ENCODE peak calls at places on chromosomes 4 and X, in four cellular contexts. A, P, H and O are unnamed samples.

GRCh38 chr4:152668338-152668964 is 11.3 kb downstream of the TMEM154 start:
- DNase-seq in A (no peak), P (no peak), H (no peak), O (no peak)

GRCh38 chrX:129833153-129834004 is 10.3 kb downstream of the ZDHHC9 start:
- DNase-seq in P (no peak), A (no peak), H (no peak), O (no peak)

GRCh38 chr4:86132459-86132858 is 227.4 kb downstream of the MAPK10 start:
- DNase-seq in P (no peak), H (no peak), A (no peak), O (no peak)

GRCh38 chr4:137861682-137862081 is 329.4 kb upstream of the PCDH18 start:
- DNase-seq in P (no peak), H (no peak), A (peak; percentile 5), O (no peak)

GRCh38 chr4:187077749-187078148 is 354.1 kb upstream of the FAT1 start:
- DNase-seq in A (no peak), P (no peak), H (no peak), O (no peak)

GRCh38 chr4:100009490-100009889 is 59.4 kb upstream of the H2AZ1 start:
- DNase-seq in A (no peak), H (no peak), P (no peak), O (no peak)

GRCh38 chr4:52833941-52834525 is 28.1 kb upstream of the RASL11B start:
- DNase-seq in P (no peak), H (no peak), A (no peak), O (no peak)

GRCh38 chr4:15400911-15401671 is 26.7 kb upstream of the C1QTNF7 start:
- DNase-seq in H (peak; percentile 45), A (no peak), P (peak; percentile 58), O (no peak)

GRCh38 chrX:9829308-9830267 is 43.4 kb downstream of the SHROOM2 start:
- DNase-seq in A (peak; percentile 62), P (no peak), H (no peak), O (no peak)

GRCh38 chr4:41832961-41833360 is 84.4 kb upstream of the PHOX2B start:
- DNase-seq in H (no peak), P (no peak), A (no peak), O (no peak)

GRCh38 chr4:1239141-1239948 is 9.6 kb downstream of the CTBP1 start:
- DNase-seq in A (no peak), P (peak; percentile 15), H (peak; percentile 13), O (peak; percentile 8)

GRCh38 chr4:186770446-186771175 is 47.0 kb upstream of the FAT1 start:
- DNase-seq in H (no peak), P (no peak), A (no peak), O (no peak)

GRCh38 chr4:153798436-153798835 is 9.6 kb upstream of the SFRP2 start:
- DNase-seq in P (no peak), A (no peak), H (no peak), O (no peak)

GRCh38 chrX:118272237-118272636 is 73.7 kb upstream of the WDR44 start:
- DNase-seq in H (no peak), P (no peak), A (no peak), O (no peak)

GRCh38 chr4:82618321-82618720 is 56.5 kb upstream of the TMEM150C start:
- DNase-seq in H (no peak), P (no peak), A (no peak), O (peak; percentile 80)

GRCh38 chr4:3199661-3200422 is 49.1 kb upstream of the MSANTD1 start:
- DNase-seq in H (no peak), A (no peak), P (no peak), O (no peak)

GRCh38 chr4:39883645-39884044 is 94.1 kb downstream of the PDS5A start:
- DNase-seq in H (no peak), A (no peak), P (no peak), O (no peak)

GRCh38 chrX:135625995-135626394 is 87.4 kb upstream of the CT45A1 start:
- DNase-seq in P (no peak), H (no peak), A (no peak), O (peak; percentile 10)

GRCh38 chr4:158750379-158750778 is 18.4 kb upstream of the FNIP2 start:
- DNase-seq in A (no peak), H (no peak), P (no peak), O (no peak)

GRCh38 chr4:65791807-65792308 is 121.6 kb upstream of the EPHA5 start:
- DNase-seq in P (no peak), A (no peak), H (no peak), O (no peak)

GRCh38 chrX:106999002-106999975 is 723 bp downstream of the MORC4 start:
- DNase-seq in A (peak; percentile 7), H (peak; percentile 38), P (peak; percentile 70), O (peak; percentile 34)

GRCh38 chr4:10006236-10006603 is 15.1 kb downstream of the SLC2A9 start:
- DNase-seq in A (no peak), P (peak; percentile 27), H (no peak), O (no peak)

GRCh38 chr4:53816561-53816960 is 225.3 kb upstream of the LNX1 start:
- DNase-seq in A (no peak), P (no peak), H (no peak), O (no peak)

GRCh38 chr4:66568001-66568400 is 897.7 kb upstream of the EPHA5 start:
- DNase-seq in A (no peak), H (no peak), P (no peak), O (no peak)

GRCh38 chrX:4850312-4850711 is 1136.9 kb upstream of the PRKX start:
- DNase-seq in P (no peak), H (no peak), A (no peak), O (no peak)

GRCh38 chrX:49915352-49916222 is 6.8 kb upstream of the CLCN5 start:
- DNase-seq in H (no peak), A (peak; percentile 33), P (peak; percentile 53), O (peak; percentile 48)

GRCh38 chrX:19063030-19063429 is 59.2 kb downstream of the ADGRG2 start:
- DNase-seq in P (no peak), H (no peak), A (no peak), O (no peak)

GRCh38 chrX:48854898-48855297 is 19.5 kb upstream of the PCSK1N start:
- DNase-seq in P (no peak), A (no peak), H (no peak), O (no peak)

GRCh38 chrX:121301822-121302221 is 254.4 kb downstream of the GLUD2 start:
- DNase-seq in P (no peak), H (no peak), A (no peak), O (no peak)

GRCh38 chrX:48919360-48919821 is 567 bp upstream of the PIM2 start:
- DNase-seq in P (peak; percentile 24), A (no peak), H (no peak), O (no peak)

GRCh38 chrX:119234931-119235555 is 1.0 kb upstream of the PGRMC1 start:
- DNase-seq in A (no peak), P (peak; percentile 22), H (peak; percentile 7), O (no peak)

GRCh38 chrX:65513610-65514009 is 21.0 kb downstream of the LAS1L start:
- DNase-seq in P (no peak), H (no peak), A (no peak), O (no peak)

GRCh38 chrX:154602226-154602625 is 16.9 kb downstream of the CTAG1B start:
- DNase-seq in A (peak; percentile 3), P (peak; percentile 4), H (no peak), O (no peak)

GRCh38 chrX:137194164-137194563 is 160.4 kb upstream of the GPR101 start:
- DNase-seq in P (no peak), A (peak; percentile 6), H (no peak), O (peak; percentile 15)

GRCh38 chr4:168856312-168856711 is 153.7 kb downstream of the CBR4 start:
- DNase-seq in H (no peak), A (no peak), P (no peak), O (no peak)

GRCh38 chr4:2272026-2272827 is 10.3 kb upstream of the MXD4 start:
- DNase-seq in H (peak; percentile 3), A (no peak), P (no peak), O (no peak)

DNA sequence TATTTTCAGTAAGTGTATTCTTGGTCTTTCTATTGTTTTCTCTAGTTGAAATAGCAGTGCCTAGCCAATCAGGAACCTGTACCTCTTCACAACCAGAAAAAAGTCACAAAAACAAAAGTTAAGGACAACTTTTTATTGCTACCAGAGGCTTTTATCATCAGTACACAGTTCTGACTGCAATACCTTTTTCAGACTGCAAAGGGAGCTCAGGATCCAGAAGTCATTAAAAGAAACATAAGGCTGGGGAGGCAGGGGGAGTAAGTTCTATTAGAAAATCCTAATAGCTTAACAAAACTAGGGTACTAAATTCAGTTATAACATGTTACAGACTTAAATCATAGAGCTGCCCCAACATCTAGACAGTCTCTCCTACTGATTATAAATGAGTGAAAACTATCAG is 28.8 kb downstream of the CCNI start:
- DNase-seq in A (no peak), H (no peak), P (no peak), O (no peak)
- TF ChIP-seq CTCF in A (peak; percentile 30), H (peak; percentile 22), P (no peak), O (peak; percentile 50)

GRCh38 chrX:43961699-43962098 is 11.5 kb downstream of the NDP start:
- DNase-seq in P (no peak), A (no peak), H (no peak), O (no peak)
- TF ChIP-seq CTCF in P (no peak), A (no peak), H (no peak), O (peak; percentile 23)

DNA sequence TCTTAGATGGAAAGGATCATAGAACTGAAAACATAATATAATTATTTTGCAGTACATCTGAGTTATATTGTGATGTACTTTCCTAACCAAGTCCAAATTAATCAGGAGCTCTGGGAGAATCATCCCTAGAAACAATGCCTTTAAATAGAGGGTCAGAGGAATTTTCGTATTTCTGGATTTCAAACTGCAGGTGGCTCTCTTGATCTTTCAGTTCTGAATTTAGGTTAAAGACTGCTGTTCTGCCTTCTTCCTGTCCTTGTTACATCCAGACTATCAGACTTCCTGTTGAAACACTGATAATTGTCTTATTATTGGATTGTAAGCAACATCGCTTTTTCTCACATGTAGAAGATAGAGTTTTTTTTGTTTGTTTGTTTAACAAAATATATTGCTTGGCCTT is 142.7 kb downstream of the RPA4 start:
- DNase-seq in A (no peak), H (no peak), P (no peak), O (no peak)
- TF ChIP-seq CTCF in A (no peak), H (peak; percentile 9), P (no peak), O (peak; percentile 21)

DNA sequence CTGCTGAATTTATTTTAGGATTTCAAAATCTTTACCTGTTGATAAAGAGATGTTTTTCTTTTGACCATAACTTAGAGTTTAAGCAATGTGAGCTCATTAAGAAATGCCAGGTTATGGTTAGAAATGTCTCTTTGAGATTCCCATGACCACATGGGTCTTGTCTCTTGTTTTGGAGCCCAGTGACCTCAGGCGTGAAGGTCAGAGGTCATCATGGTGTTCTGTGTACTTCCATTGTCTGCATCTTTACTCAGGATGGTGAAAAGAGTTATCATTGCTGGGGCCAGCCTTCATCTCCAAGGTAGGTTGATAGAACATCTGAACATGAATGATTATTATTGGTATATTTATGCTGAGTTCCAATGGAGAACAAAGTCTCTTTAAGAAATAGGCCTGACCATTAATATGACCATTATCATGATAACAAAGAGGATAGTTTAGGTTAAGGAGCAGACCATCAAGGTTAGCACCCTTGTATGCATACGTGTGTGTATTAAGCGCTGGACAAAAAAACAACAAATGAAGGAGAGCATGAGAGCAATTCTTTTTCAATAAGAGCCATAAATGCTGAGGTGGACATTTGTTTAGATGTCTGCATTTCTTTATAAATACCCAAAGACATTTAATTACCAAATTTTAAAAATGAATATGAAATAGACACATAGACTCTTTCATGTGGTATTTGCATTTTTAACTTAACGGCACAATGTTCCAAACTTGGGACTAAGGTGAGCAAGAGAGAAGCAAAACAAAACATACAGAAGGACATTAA is 120.6 kb upstream of the PAQR3 start:
- DNase-seq in A (no peak), P (no peak), H (no peak), O (no peak)
- TF ChIP-seq CTCF in A (no peak), P (no peak), H (no peak), O (no peak)